ENCODE peak calls at places on chromosomes 7 and 10, in seven cellular contexts. One of them, this sample, is unnamed.

GRCh38 chr7:125355899-125356298 is 426.3 kb upstream of the POT1 start:
- DNase-seq in GM13977: no peak
- DNase-seq in prostate gland: no peak
- DNase-seq in colonic mucosa: no peak
- DNase-seq in fibroblast of lung: peak
- DNase-seq in psoas muscle: no peak
- DNase-seq in brain microvascular endothelial cell: peak
- DNase-seq in this sample: no peak

GRCh38 chr10:99870051-99870730 is 87.8 kb downstream of the ABCC2 start:
- DNase-seq in psoas muscle: no peak
- DNase-seq in fibroblast of lung: peak
- DNase-seq in brain microvascular endothelial cell: no peak
- DNase-seq in colonic mucosa: no peak
- DNase-seq in prostate gland: no peak
- DNase-seq in GM13977: no peak
- DNase-seq in this sample: no peak

GRCh38 chr10:536371-536925 is 153.0 kb downstream of the DIP2C start:
- DNase-seq in prostate gland: no peak
- DNase-seq in brain microvascular endothelial cell: peak
- DNase-seq in colonic mucosa: no peak
- DNase-seq in GM13977: no peak
- DNase-seq in fibroblast of lung: peak
- DNase-seq in psoas muscle: no peak
- DNase-seq in this sample: no peak

GRCh38 chr7:118696879-118697278 is 472.4 kb downstream of the ANKRD7 start:
- DNase-seq in brain microvascular endothelial cell: no peak
- DNase-seq in GM13977: no peak
- DNase-seq in colonic mucosa: no peak
- DNase-seq in fibroblast of lung: no peak
- DNase-seq in prostate gland: no peak
- DNase-seq in psoas muscle: no peak
- DNase-seq in this sample: no peak

GRCh38 chr7:400901-401485 is 111.0 kb downstream of the FOXL3 start:
- DNase-seq in colonic mucosa: no peak
- DNase-seq in prostate gland: no peak
- DNase-seq in GM13977: no peak
- DNase-seq in brain microvascular endothelial cell: no peak
- DNase-seq in fibroblast of lung: no peak
- DNase-seq in psoas muscle: no peak
- DNase-seq in this sample: peak

GRCh38 chr10:14296081-14296709 is 34.5 kb downstream of the FRMD4A start:
- DNase-seq in prostate gland: no peak
- DNase-seq in GM13977: no peak
- DNase-seq in colonic mucosa: no peak
- DNase-seq in fibroblast of lung: peak
- DNase-seq in brain microvascular endothelial cell: peak
- DNase-seq in psoas muscle: no peak
- DNase-seq in this sample: no peak

GRCh38 chr7:69597278-69598076 is 798 bp upstream of the AUTS2 start:
- DNase-seq in psoas muscle: peak
- DNase-seq in GM13977: peak
- DNase-seq in fibroblast of lung: peak
- DNase-seq in brain microvascular endothelial cell: no peak
- DNase-seq in prostate gland: peak
- DNase-seq in colonic mucosa: peak
- DNase-seq in this sample: no peak

GRCh38 chr7:98133621-98134266 is 27.1 kb downstream of the LMTK2 start:
- DNase-seq in psoas muscle: no peak
- DNase-seq in brain microvascular endothelial cell: no peak
- DNase-seq in prostate gland: no peak
- DNase-seq in fibroblast of lung: peak
- DNase-seq in colonic mucosa: no peak
- DNase-seq in GM13977: no peak
- DNase-seq in this sample: no peak

GRCh38 chr7:42292991-42293521 is 56.0 kb upstream of the GLI3 start:
- DNase-seq in GM13977: no peak
- DNase-seq in prostate gland: peak
- DNase-seq in colonic mucosa: no peak
- DNase-seq in fibroblast of lung: no peak
- DNase-seq in psoas muscle: no peak
- DNase-seq in brain microvascular endothelial cell: no peak
- DNase-seq in this sample: no peak

GRCh38 chr7:64729089-64729848 is 63.3 kb downstream of the ZNF107 start:
- DNase-seq in fibroblast of lung: no peak
- DNase-seq in brain microvascular endothelial cell: no peak
- DNase-seq in psoas muscle: no peak
- DNase-seq in GM13977: no peak
- DNase-seq in colonic mucosa: no peak
- DNase-seq in prostate gland: no peak
- DNase-seq in this sample: no peak

DNA sequence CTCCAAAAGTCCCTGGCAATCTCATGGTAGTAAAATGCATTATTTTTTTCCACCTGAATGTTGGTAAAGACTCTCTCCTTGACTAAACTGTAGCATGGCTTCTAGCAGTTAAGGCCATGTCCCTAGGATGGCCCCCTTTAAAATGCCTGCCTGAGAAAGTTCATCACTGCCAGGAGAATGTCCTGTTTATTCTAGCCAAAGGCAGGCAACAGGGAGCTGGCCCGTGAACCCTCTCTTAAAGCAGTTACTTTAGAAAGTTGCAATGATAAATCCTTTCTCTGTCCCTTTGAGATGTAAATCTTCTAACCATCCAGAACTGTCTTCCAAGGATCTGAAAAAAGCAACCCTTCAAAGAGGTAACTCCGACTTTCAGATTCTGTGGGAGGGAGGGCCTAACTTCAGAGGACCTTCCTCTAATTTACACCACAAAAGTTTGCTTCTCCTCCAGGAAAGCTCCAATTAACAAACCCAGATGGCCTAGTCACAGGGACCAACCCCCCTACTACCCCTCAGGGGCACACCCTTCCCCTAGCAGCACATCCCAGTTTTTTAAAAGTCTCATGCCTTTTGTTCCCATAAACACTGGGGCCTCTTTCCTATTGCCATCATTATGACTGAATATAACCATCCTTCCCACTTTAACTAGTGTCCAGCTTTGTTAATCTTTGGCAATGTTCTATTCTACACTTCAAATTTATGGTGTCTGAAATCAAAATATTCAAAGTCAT is 5.6 kb downstream of the DNTT start:
- DNase-seq in psoas muscle: no peak
- DNase-seq in fibroblast of lung: no peak
- DNase-seq in colonic mucosa: no peak
- DNase-seq in prostate gland: no peak
- DNase-seq in GM13977: no peak
- DNase-seq in brain microvascular endothelial cell: no peak
- DNase-seq in this sample: no peak
- TF ChIP-seq CTCF in psoas muscle: no peak
- TF ChIP-seq CTCF in fibroblast of lung: no peak
- TF ChIP-seq CTCF in colonic mucosa: no peak
- TF ChIP-seq CTCF in prostate gland: no peak
- TF ChIP-seq CTCF in GM13977: no peak
- TF ChIP-seq CTCF in brain microvascular endothelial cell: no peak
- TF ChIP-seq CTCF in this sample: no peak

DNA sequence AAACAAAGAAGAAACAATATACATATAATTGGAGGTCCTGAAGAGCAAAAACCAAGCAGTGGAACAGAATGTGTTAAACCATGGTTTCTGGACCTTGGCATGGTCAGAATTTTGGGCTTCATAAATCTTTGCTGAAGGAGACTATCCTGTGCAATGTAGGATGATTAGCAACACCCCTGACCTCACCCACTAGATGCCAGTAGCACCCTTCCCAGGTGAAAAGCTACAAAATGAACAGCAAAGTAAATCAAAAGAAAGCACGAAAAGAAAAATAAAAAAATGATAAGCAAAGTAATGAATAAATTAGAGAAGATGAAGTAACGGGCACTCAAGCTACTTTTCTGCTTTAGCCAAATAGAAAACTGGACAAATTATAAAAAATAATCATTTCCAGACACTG is 19.2 kb upstream of the ZPBP start:
- DNase-seq in colonic mucosa: no peak
- DNase-seq in GM13977: no peak
- DNase-seq in fibroblast of lung: no peak
- DNase-seq in psoas muscle: no peak
- DNase-seq in prostate gland: no peak
- DNase-seq in brain microvascular endothelial cell: no peak
- DNase-seq in this sample: no peak
- TF ChIP-seq CTCF in colonic mucosa: no peak
- TF ChIP-seq CTCF in GM13977: no peak
- TF ChIP-seq CTCF in fibroblast of lung: no peak
- TF ChIP-seq CTCF in psoas muscle: no peak
- TF ChIP-seq CTCF in prostate gland: no peak
- TF ChIP-seq CTCF in brain microvascular endothelial cell: no peak
- TF ChIP-seq CTCF in this sample: no peak

GRCh38 chr10:60467202-60467546 is 77.5 kb upstream of the ANK3 start:
- DNase-seq in GM13977: no peak
- DNase-seq in colonic mucosa: no peak
- DNase-seq in brain microvascular endothelial cell: no peak
- DNase-seq in fibroblast of lung: no peak
- DNase-seq in psoas muscle: no peak
- DNase-seq in prostate gland: no peak
- DNase-seq in this sample: no peak

GRCh38 chr10:60463726-60464125 is 74.1 kb upstream of the ANK3 start:
- DNase-seq in psoas muscle: no peak
- DNase-seq in prostate gland: no peak
- DNase-seq in brain microvascular endothelial cell: no peak
- DNase-seq in GM13977: no peak
- DNase-seq in fibroblast of lung: peak
- DNase-seq in colonic mucosa: no peak
- DNase-seq in this sample: no peak

GRCh38 chr10:60465801-60466200 is 76.1 kb upstream of the ANK3 start:
- DNase-seq in colonic mucosa: no peak
- DNase-seq in GM13977: no peak
- DNase-seq in fibroblast of lung: peak
- DNase-seq in psoas muscle: no peak
- DNase-seq in prostate gland: no peak
- DNase-seq in brain microvascular endothelial cell: peak
- DNase-seq in this sample: no peak

GRCh38 chr10:60464659-60465058 is 75.0 kb upstream of the ANK3 start:
- DNase-seq in psoas muscle: no peak
- DNase-seq in brain microvascular endothelial cell: no peak
- DNase-seq in fibroblast of lung: no peak
- DNase-seq in colonic mucosa: no peak
- DNase-seq in prostate gland: no peak
- DNase-seq in GM13977: no peak
- DNase-seq in this sample: no peak

GRCh38 chr10:60466267-60467201 is 76.9 kb upstream of the ANK3 start:
- DNase-seq in brain microvascular endothelial cell: no peak
- DNase-seq in colonic mucosa: no peak
- DNase-seq in GM13977: no peak
- DNase-seq in prostate gland: no peak
- DNase-seq in fibroblast of lung: peak
- DNase-seq in psoas muscle: no peak
- DNase-seq in this sample: no peak
- TF ChIP-seq CTCF in brain microvascular endothelial cell: peak
- TF ChIP-seq CTCF in colonic mucosa: no peak
- TF ChIP-seq CTCF in GM13977: no peak
- TF ChIP-seq CTCF in prostate gland: no peak
- TF ChIP-seq CTCF in fibroblast of lung: no peak
- TF ChIP-seq CTCF in psoas muscle: no peak
- TF ChIP-seq CTCF in this sample: no peak

GRCh38 chr7:51455086-51455485 is 138.5 kb upstream of the COBL start:
- DNase-seq in prostate gland: no peak
- DNase-seq in GM13977: no peak
- DNase-seq in psoas muscle: no peak
- DNase-seq in colonic mucosa: no peak
- DNase-seq in brain microvascular endothelial cell: no peak
- DNase-seq in fibroblast of lung: no peak
- DNase-seq in this sample: no peak

GRCh38 chr7:51452694-51453093 is 136.1 kb upstream of the COBL start:
- DNase-seq in colonic mucosa: no peak
- DNase-seq in fibroblast of lung: no peak
- DNase-seq in prostate gland: no peak
- DNase-seq in brain microvascular endothelial cell: no peak
- DNase-seq in psoas muscle: no peak
- DNase-seq in GM13977: no peak
- DNase-seq in this sample: no peak

GRCh38 chr7:51455513-51455912 is 138.9 kb upstream of the COBL start:
- DNase-seq in psoas muscle: no peak
- DNase-seq in fibroblast of lung: no peak
- DNase-seq in brain microvascular endothelial cell: no peak
- DNase-seq in GM13977: no peak
- DNase-seq in prostate gland: no peak
- DNase-seq in colonic mucosa: no peak
- DNase-seq in this sample: no peak

GRCh38 chr7:51450541-51450940 is 133.9 kb upstream of the COBL start:
- DNase-seq in psoas muscle: no peak
- DNase-seq in GM13977: no peak
- DNase-seq in fibroblast of lung: no peak
- DNase-seq in prostate gland: no peak
- DNase-seq in brain microvascular endothelial cell: no peak
- DNase-seq in colonic mucosa: no peak
- DNase-seq in this sample: no peak

GRCh38 chr7:51451751-51452465 is 135.3 kb upstream of the COBL start:
- DNase-seq in colonic mucosa: no peak
- DNase-seq in prostate gland: no peak
- DNase-seq in GM13977: no peak
- DNase-seq in fibroblast of lung: no peak
- DNase-seq in brain microvascular endothelial cell: no peak
- DNase-seq in psoas muscle: no peak
- DNase-seq in this sample: no peak
- TF ChIP-seq CTCF in colonic mucosa: no peak
- TF ChIP-seq CTCF in prostate gland: no peak
- TF ChIP-seq CTCF in GM13977: no peak
- TF ChIP-seq CTCF in fibroblast of lung: no peak
- TF ChIP-seq CTCF in brain microvascular endothelial cell: no peak
- TF ChIP-seq CTCF in psoas muscle: no peak
- TF ChIP-seq CTCF in this sample: no peak

This sample was measured in transverse colon.